ENCODE peak calls at places on chromosomes 3 and 15, in six cellular contexts. I is K562, V is SK-N-SH, C is HepG2, J is H1, U is GM12878. S is an unnamed sample.

GRCh38 chr15:39429898-39430357 is 151.0 kb upstream of the THBS1 start:
- DNase-seq in I (no peak), V (no peak), C (peak), J (no peak), U (no peak), S (no peak)

GRCh38 chr3:189779166-189779565 is 148.0 kb downstream of the TP63 start:
- DNase-seq in I (no peak), V (no peak), C (no peak), J (no peak), U (no peak), S (no peak)

GRCh38 chr3:54056521-54056920 is 65.8 kb upstream of the CACNA2D3 start:
- DNase-seq in I (no peak), V (no peak), C (no peak), J (no peak), U (no peak), S (no peak)

GRCh38 chr3:111238896-111239295 is 167.3 kb downstream of the NECTIN3 start:
- DNase-seq in I (no peak), V (no peak), C (no peak), J (no peak), U (peak), S (no peak)

GRCh38 chr3:126895178-126896066 is 87.5 kb upstream of the PLXNA1 start:
- DNase-seq in I (peak), V (no peak), C (no peak), J (no peak), U (no peak), S (no peak)

GRCh38 chr15:29111705-29112281 is 157.8 kb downstream of the NSMCE3 start:
- DNase-seq in I (no peak), V (no peak), C (no peak), J (no peak), U (no peak), S (no peak)

GRCh38 chr3:176349706-176350105 is 847.6 kb downstream of the TBL1XR1 start:
- DNase-seq in I (no peak), V (no peak), C (no peak), J (no peak), U (no peak), S (no peak)

GRCh38 chr15:73691398-73691797 is 7.2 kb downstream of the CD276 start:
- DNase-seq in I (peak), V (no peak), C (no peak), J (no peak), U (no peak), S (no peak)

GRCh38 chr3:38627956-38628355 is 21.5 kb downstream of the SCN5A start:
- DNase-seq in I (peak), V (peak), C (peak), J (peak), U (no peak), S (no peak)

GRCh38 chr3:42149537-42150426 is 58.6 kb downstream of the TRAK1 start:
- DNase-seq in I (no peak), V (no peak), C (no peak), J (no peak), U (no peak), S (no peak)

GRCh38 chr3:49013738-49014660 is 4.4 kb downstream of the DALRD3 start:
- DNase-seq in I (peak), V (peak), C (peak), J (peak), U (no peak), S (no peak)

GRCh38 chr15:72117448-72117697 is 577 bp downstream of the MYO9A start:
- DNase-seq in I (no peak), V (peak), C (peak), J (peak), U (no peak), S (no peak)

GRCh38 chr3:184259878-184260570 is 1.3 kb downstream of the CAMK2N2 start:
- DNase-seq in I (peak), V (peak), C (no peak), J (peak), U (no peak), S (no peak)

GRCh38 chr3:173933113-173933512 is 535.6 kb downstream of the NLGN1 start:
- DNase-seq in I (no peak), V (no peak), C (no peak), J (no peak), U (no peak), S (no peak)

GRCh38 chr15:31278056-31278445 is 48.6 kb upstream of the KLF13 start:
- DNase-seq in I (no peak), V (peak), C (no peak), J (peak), U (no peak), S (no peak)

GRCh38 chr15:67818464-67818863 is 6.8 kb upstream of the SKOR1 start:
- DNase-seq in I (no peak), V (no peak), C (no peak), J (no peak), U (no peak), S (no peak)

GRCh38 chr15:52362497-52362896 is 66.9 kb upstream of the MYO5C start:
- DNase-seq in I (no peak), V (no peak), C (no peak), J (no peak), U (no peak), S (no peak)

GRCh38 chr3:111864821-111865656 is 6.0 kb downstream of the PHLDB2 start:
- DNase-seq in I (no peak), V (no peak), C (peak), J (no peak), U (no peak), S (no peak)

GRCh38 chr3:4745240-4745620 is 234.0 kb upstream of the BHLHE40 start:
- DNase-seq in I (no peak), V (no peak), C (no peak), J (no peak), U (no peak), S (no peak)

GRCh38 chr15:46151786-46152185 is 517.0 kb downstream of the SQOR start:
- DNase-seq in I (no peak), V (no peak), C (no peak), J (no peak), U (no peak), S (no peak)

GRCh38 chr15:68791431-68792283 is 29.0 kb downstream of the ANP32A start:
- DNase-seq in I (no peak), V (no peak), C (no peak), J (no peak), U (peak), S (peak)

GRCh38 chr15:78358114-78358513 is 18.0 kb downstream of the CRABP1 start:
- DNase-seq in I (no peak), V (no peak), C (peak), J (no peak), U (no peak), S (no peak)

GRCh38 chr3:45100998-45101407 is 45.2 kb downstream of the CDCP1 start:
- DNase-seq in I (peak), V (no peak), C (no peak), J (no peak), U (no peak), S (peak)

GRCh38 chr15:53536479-53537120 is 222.9 kb downstream of the WDR72 start:
- DNase-seq in I (no peak), V (no peak), C (peak), J (no peak), U (no peak), S (no peak)

GRCh38 chr3:8643693-8644365 is 769 bp downstream of the SSUH2 start:
- DNase-seq in I (no peak), V (no peak), C (no peak), J (no peak), U (no peak), S (no peak)

GRCh38 chr15:60760646-60761504 is 281.9 kb upstream of the ICE2 start:
- DNase-seq in I (no peak), V (no peak), C (no peak), J (no peak), U (no peak), S (no peak)

GRCh38 chr3:32865364-32865763 is 47.6 kb downstream of the TRIM71 start:
- DNase-seq in I (no peak), V (no peak), C (peak), J (no peak), U (no peak), S (no peak)

GRCh38 chr3:38646630-38647029 is 2.9 kb downstream of the SCN5A start:
- DNase-seq in I (peak), V (peak), C (peak), J (peak), U (no peak), S (no peak)

GRCh38 chr3:41369838-41370237 is 170.5 kb downstream of the CTNNB1 start:
- DNase-seq in I (no peak), V (peak), C (no peak), J (no peak), U (no peak), S (no peak)

GRCh38 chr3:94561094-94561493 is 498.2 kb downstream of the NSUN3 start:
- DNase-seq in I (no peak), V (no peak), C (no peak), J (no peak), U (no peak), S (no peak)

DNA sequence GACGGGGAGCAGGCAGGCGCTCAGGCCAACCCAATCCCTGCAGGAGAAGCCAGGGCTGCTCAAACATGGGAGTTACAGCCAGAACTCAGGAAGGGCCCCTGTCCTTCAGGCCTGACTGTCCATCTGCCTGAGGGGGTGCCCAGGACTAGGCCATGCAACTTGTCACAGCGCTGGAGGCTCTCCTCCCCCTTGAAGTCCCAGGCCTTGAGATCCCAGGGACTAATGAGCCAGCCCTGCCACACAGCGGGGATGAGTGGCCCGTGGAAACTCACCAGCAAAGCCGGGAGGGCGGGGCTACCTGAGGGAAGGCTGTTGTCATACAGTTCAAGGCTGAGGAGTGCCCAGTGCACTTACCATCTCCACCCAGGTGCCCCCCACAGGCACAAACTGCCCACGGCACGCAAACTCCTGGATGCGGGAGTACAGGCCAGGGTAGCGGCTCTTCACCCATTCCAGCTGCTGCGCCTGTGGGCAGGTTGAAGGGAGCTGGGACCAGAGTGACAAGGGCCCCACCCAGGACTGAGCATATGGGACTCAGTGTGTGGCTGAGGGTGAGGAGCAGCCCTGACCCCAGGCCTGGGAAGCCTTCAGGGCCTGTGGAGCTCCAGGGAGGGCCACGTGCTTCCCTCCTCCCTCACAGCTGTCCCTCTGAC is 6.3 kb downstream of the MAN2C1 start:
- DNase-seq in I (no peak), V (peak), C (no peak), J (no peak), U (no peak), S (no peak)
- H3K27ac ChIP-seq in I (no peak), V (no peak), C (no peak), J (no peak), U (no peak), S (no peak)

GRCh38 chr3:58323795-58324674 is 8.7 kb upstream of the PXK start:
- DNase-seq in I (peak), V (no peak), C (no peak), J (no peak), U (no peak), S (no peak)
- TF ChIP-seq GABPA in I (no peak), V (no peak), C (no peak), J (no peak), U (no peak), S (no peak)

DNA sequence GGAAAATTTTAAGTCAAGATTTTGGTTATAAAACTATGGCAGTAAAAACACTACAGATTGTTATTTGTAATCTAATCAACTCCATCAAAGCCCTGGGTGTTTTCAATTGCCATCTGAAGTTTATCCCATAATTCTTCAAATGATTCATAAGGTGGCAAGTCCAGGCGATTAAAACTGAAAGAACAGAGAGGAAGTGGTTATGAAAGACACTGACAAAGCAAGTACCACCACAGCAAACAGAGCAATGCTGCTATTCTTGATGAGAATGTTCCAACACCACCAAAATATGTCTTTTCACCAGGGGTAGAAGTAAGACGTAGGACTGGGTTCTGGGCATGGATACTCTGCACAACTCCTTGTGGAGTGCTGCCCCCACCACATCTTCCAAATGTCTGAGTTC is 86.9 kb upstream of the PRTG start:
- DNase-seq in I (no peak), V (no peak), C (no peak), J (no peak), U (peak), S (no peak)
- H3K27ac ChIP-seq in I (no peak), V (no peak), C (no peak), J (no peak), U (peak), S (no peak)

DNA sequence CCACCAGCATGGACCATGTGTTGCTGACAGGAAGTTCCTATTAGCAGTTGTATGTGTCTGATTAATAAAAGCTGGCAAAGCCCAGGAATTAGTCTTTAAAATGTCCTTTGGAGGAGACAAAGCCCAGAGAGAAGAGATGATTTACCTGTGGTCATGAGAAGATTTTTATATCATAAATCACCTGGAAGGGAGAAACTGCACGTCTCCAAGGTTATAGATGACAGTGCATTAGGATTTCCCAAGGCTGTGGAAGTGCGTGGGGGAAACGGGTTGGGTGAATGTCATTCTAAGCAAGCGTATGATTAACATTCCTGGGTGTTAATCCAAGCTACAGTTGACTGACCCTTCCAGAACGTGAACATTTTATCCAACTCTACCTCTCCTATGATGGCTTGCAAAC is 76.6 kb downstream of the SLC6A11 start:
- DNase-seq in I (no peak), V (no peak), C (no peak), J (no peak), U (no peak), S (no peak)
- TF ChIP-seq GABPA in I (no peak), V (no peak), C (no peak), J (no peak), U (no peak), S (no peak)

GRCh38 chr15:81191701-81192100 is 5.0 kb upstream of the IL16 start:
- DNase-seq in I (no peak), V (no peak), C (no peak), J (peak), U (no peak), S (no peak)
- H3K27ac ChIP-seq in I (no peak), V (no peak), C (no peak), J (no peak), U (no peak), S (no peak)

GRCh38 chr15:91946914-91947313 is 93.4 kb downstream of the SLCO3A1 start:
- DNase-seq in I (peak), V (no peak), C (no peak), J (no peak), U (no peak), S (no peak)

GRCh38 chr15:91949361-91949760 is 95.9 kb downstream of the SLCO3A1 start:
- DNase-seq in I (no peak), V (no peak), C (no peak), J (no peak), U (no peak), S (no peak)

GRCh38 chr15:91950054-91950453 is 96.5 kb downstream of the SLCO3A1 start:
- DNase-seq in I (no peak), V (no peak), C (no peak), J (no peak), U (no peak), S (no peak)

GRCh38 chr15:91947370-91947769 is 93.9 kb downstream of the SLCO3A1 start:
- DNase-seq in I (peak), V (no peak), C (no peak), J (no peak), U (no peak), S (no peak)

GRCh38 chr15:91948001-91948608 is 94.6 kb downstream of the SLCO3A1 start:
- DNase-seq in I (no peak), V (no peak), C (no peak), J (peak), U (no peak), S (no peak)
- TF ChIP-seq GABPA in I (no peak), V (no peak), C (no peak), J (no peak), U (no peak), S (no peak)

S was measured in HL-60.